ENCODE peak calls at places on chromosome 13, in ten cellular contexts. One of them, this sample, is unnamed. For H3K9me3 and H3K4me1, the result is how much of the 10 kb centered on the place peaks cover.

GRCh38 chr13:27953671-27954405 is 15.3 kb downstream of the CDX2 start:
- DNase-seq in aorta: peak
- DNase-seq in CD8-positive, alpha-beta T cell: peak
- DNase-seq in CD4-positive, CD25-positive, alpha-beta regulatory T cell: peak
- DNase-seq in cardiac muscle cell: peak
- DNase-seq in PC-3: peak
- DNase-seq in pancreas: peak
- DNase-seq in lower lobe of right lung: peak
- DNase-seq in SK-N-SH: peak
- DNase-seq in SJSA1: no peak
- DNase-seq in this sample: no peak

GRCh38 chr13:79470666-79471065 is 10.3 kb upstream of the NDFIP2 start:
- DNase-seq in aorta: no peak
- DNase-seq in CD8-positive, alpha-beta T cell: no peak
- DNase-seq in CD4-positive, CD25-positive, alpha-beta regulatory T cell: no peak
- DNase-seq in cardiac muscle cell: no peak
- DNase-seq in PC-3: no peak
- DNase-seq in pancreas: no peak
- DNase-seq in lower lobe of right lung: no peak
- DNase-seq in SK-N-SH: no peak
- DNase-seq in SJSA1: no peak
- DNase-seq in this sample: no peak

GRCh38 chr13:106151056-106151699 is 384.3 kb downstream of the EFNB2 start:
- DNase-seq in aorta: no peak
- DNase-seq in CD8-positive, alpha-beta T cell: no peak
- DNase-seq in CD4-positive, CD25-positive, alpha-beta regulatory T cell: no peak
- DNase-seq in cardiac muscle cell: no peak
- DNase-seq in PC-3: peak
- DNase-seq in pancreas: no peak
- DNase-seq in lower lobe of right lung: no peak
- DNase-seq in SK-N-SH: no peak
- DNase-seq in SJSA1: peak
- DNase-seq in this sample: no peak

GRCh38 chr13:38265135-38265497 is 84.5 kb upstream of the UFM1 start:
- DNase-seq in aorta: no peak
- DNase-seq in CD8-positive, alpha-beta T cell: no peak
- DNase-seq in CD4-positive, CD25-positive, alpha-beta regulatory T cell: no peak
- DNase-seq in cardiac muscle cell: no peak
- DNase-seq in PC-3: no peak
- DNase-seq in pancreas: peak
- DNase-seq in lower lobe of right lung: peak
- DNase-seq in SK-N-SH: no peak
- DNase-seq in SJSA1: no peak
- DNase-seq in this sample: no peak

GRCh38 chr13:30025351-30025750 is 174.9 kb upstream of the UBL3 start:
- DNase-seq in aorta: no peak
- DNase-seq in CD8-positive, alpha-beta T cell: no peak
- DNase-seq in CD4-positive, CD25-positive, alpha-beta regulatory T cell: no peak
- DNase-seq in cardiac muscle cell: no peak
- DNase-seq in PC-3: no peak
- DNase-seq in pancreas: no peak
- DNase-seq in lower lobe of right lung: no peak
- DNase-seq in SK-N-SH: no peak
- DNase-seq in SJSA1: no peak
- DNase-seq in this sample: no peak

GRCh38 chr13:79155883-79156282 is 250.2 kb downstream of the RBM26 start:
- DNase-seq in aorta: no peak
- DNase-seq in CD8-positive, alpha-beta T cell: no peak
- DNase-seq in CD4-positive, CD25-positive, alpha-beta regulatory T cell: no peak
- DNase-seq in cardiac muscle cell: no peak
- DNase-seq in PC-3: no peak
- DNase-seq in pancreas: no peak
- DNase-seq in lower lobe of right lung: no peak
- DNase-seq in SK-N-SH: no peak
- DNase-seq in SJSA1: no peak
- DNase-seq in this sample: no peak

GRCh38 chr13:93621966-93622365 is 395.4 kb downstream of the GPC6 start:
- DNase-seq in aorta: no peak
- DNase-seq in CD8-positive, alpha-beta T cell: no peak
- DNase-seq in CD4-positive, CD25-positive, alpha-beta regulatory T cell: no peak
- DNase-seq in cardiac muscle cell: no peak
- DNase-seq in PC-3: no peak
- DNase-seq in pancreas: no peak
- DNase-seq in lower lobe of right lung: no peak
- DNase-seq in SK-N-SH: no peak
- DNase-seq in SJSA1: no peak
- DNase-seq in this sample: no peak

GRCh38 chr13:109790951-109791605 is 4.7 kb upstream of the IRS2 start:
- DNase-seq in aorta: no peak
- DNase-seq in CD8-positive, alpha-beta T cell: no peak
- DNase-seq in CD4-positive, CD25-positive, alpha-beta regulatory T cell: peak
- DNase-seq in cardiac muscle cell: peak
- DNase-seq in PC-3: peak
- DNase-seq in pancreas: no peak
- DNase-seq in lower lobe of right lung: no peak
- DNase-seq in SK-N-SH: peak
- DNase-seq in SJSA1: peak
- DNase-seq in this sample: peak

GRCh38 chr13:59701261-59701660 is 462.5 kb downstream of the DIAPH3 start:
- DNase-seq in aorta: no peak
- DNase-seq in CD8-positive, alpha-beta T cell: no peak
- DNase-seq in CD4-positive, CD25-positive, alpha-beta regulatory T cell: no peak
- DNase-seq in cardiac muscle cell: no peak
- DNase-seq in PC-3: no peak
- DNase-seq in pancreas: no peak
- DNase-seq in lower lobe of right lung: no peak
- DNase-seq in SK-N-SH: no peak
- DNase-seq in SJSA1: no peak
- DNase-seq in this sample: no peak

GRCh38 chr13:41608779-41609178 is 151.4 kb downstream of the RGCC start:
- DNase-seq in aorta: no peak
- DNase-seq in CD8-positive, alpha-beta T cell: no peak
- DNase-seq in CD4-positive, CD25-positive, alpha-beta regulatory T cell: no peak
- DNase-seq in cardiac muscle cell: no peak
- DNase-seq in PC-3: no peak
- DNase-seq in pancreas: no peak
- DNase-seq in lower lobe of right lung: no peak
- DNase-seq in SK-N-SH: peak
- DNase-seq in SJSA1: no peak
- DNase-seq in this sample: no peak

GRCh38 chr13:30616927-30617314 is 799 bp upstream of the USPL1 start:
- DNase-seq in aorta: peak
- DNase-seq in CD8-positive, alpha-beta T cell: peak
- DNase-seq in CD4-positive, CD25-positive, alpha-beta regulatory T cell: peak
- DNase-seq in cardiac muscle cell: peak
- DNase-seq in PC-3: peak
- DNase-seq in pancreas: no peak
- DNase-seq in lower lobe of right lung: peak
- DNase-seq in SK-N-SH: peak
- DNase-seq in SJSA1: peak
- DNase-seq in this sample: peak

GRCh38 chr13:20525144-20525600 is 485 bp downstream of the CRYL1 start:
- DNase-seq in aorta: peak
- DNase-seq in CD8-positive, alpha-beta T cell: no peak
- DNase-seq in CD4-positive, CD25-positive, alpha-beta regulatory T cell: peak
- DNase-seq in cardiac muscle cell: peak
- DNase-seq in PC-3: peak
- DNase-seq in pancreas: peak
- DNase-seq in lower lobe of right lung: peak
- DNase-seq in SK-N-SH: no peak
- DNase-seq in SJSA1: no peak
- DNase-seq in this sample: peak

GRCh38 chr13:28751210-28751935 is 32.6 kb upstream of the SLC46A3 start:
- DNase-seq in aorta: no peak
- DNase-seq in CD8-positive, alpha-beta T cell: no peak
- DNase-seq in CD4-positive, CD25-positive, alpha-beta regulatory T cell: no peak
- DNase-seq in cardiac muscle cell: no peak
- DNase-seq in PC-3: no peak
- DNase-seq in pancreas: no peak
- DNase-seq in lower lobe of right lung: no peak
- DNase-seq in SK-N-SH: no peak
- DNase-seq in SJSA1: no peak
- DNase-seq in this sample: no peak

GRCh38 chr13:58712191-58712590 is 1080.6 kb downstream of the PCDH17 start:
- DNase-seq in aorta: no peak
- DNase-seq in CD8-positive, alpha-beta T cell: no peak
- DNase-seq in CD4-positive, CD25-positive, alpha-beta regulatory T cell: no peak
- DNase-seq in cardiac muscle cell: no peak
- DNase-seq in PC-3: no peak
- DNase-seq in pancreas: no peak
- DNase-seq in lower lobe of right lung: no peak
- DNase-seq in SK-N-SH: no peak
- DNase-seq in SJSA1: no peak
- DNase-seq in this sample: no peak

GRCh38 chr13:19071161-19071936 is 110.3 kb downstream of the TUBA3C start:
- DNase-seq in aorta: no peak
- DNase-seq in CD8-positive, alpha-beta T cell: no peak
- DNase-seq in CD4-positive, CD25-positive, alpha-beta regulatory T cell: no peak
- DNase-seq in cardiac muscle cell: no peak
- DNase-seq in PC-3: no peak
- DNase-seq in pancreas: no peak
- DNase-seq in lower lobe of right lung: no peak
- DNase-seq in SK-N-SH: no peak
- DNase-seq in SJSA1: no peak
- DNase-seq in this sample: no peak

GRCh38 chr13:19070398-19070735 is 111.3 kb downstream of the TUBA3C start:
- DNase-seq in aorta: no peak
- DNase-seq in CD8-positive, alpha-beta T cell: no peak
- DNase-seq in CD4-positive, CD25-positive, alpha-beta regulatory T cell: no peak
- DNase-seq in cardiac muscle cell: no peak
- DNase-seq in PC-3: no peak
- DNase-seq in pancreas: no peak
- DNase-seq in lower lobe of right lung: no peak
- DNase-seq in SK-N-SH: no peak
- DNase-seq in SJSA1: no peak
- DNase-seq in this sample: no peak

GRCh38 chr13:19072543-19072942 is 109.1 kb downstream of the TUBA3C start:
- DNase-seq in aorta: no peak
- DNase-seq in CD8-positive, alpha-beta T cell: no peak
- DNase-seq in CD4-positive, CD25-positive, alpha-beta regulatory T cell: no peak
- DNase-seq in cardiac muscle cell: no peak
- DNase-seq in PC-3: no peak
- DNase-seq in pancreas: no peak
- DNase-seq in lower lobe of right lung: peak
- DNase-seq in SK-N-SH: no peak
- DNase-seq in SJSA1: no peak
- DNase-seq in this sample: no peak

GRCh38 chr13:19067767-19068166 is 113.9 kb downstream of the TUBA3C start:
- DNase-seq in aorta: no peak
- DNase-seq in CD8-positive, alpha-beta T cell: no peak
- DNase-seq in CD4-positive, CD25-positive, alpha-beta regulatory T cell: no peak
- DNase-seq in cardiac muscle cell: no peak
- DNase-seq in PC-3: no peak
- DNase-seq in pancreas: no peak
- DNase-seq in lower lobe of right lung: no peak
- DNase-seq in SK-N-SH: no peak
- DNase-seq in SJSA1: no peak
- DNase-seq in this sample: no peak

GRCh38 chr13:19069684-19070397 is 111.8 kb downstream of the TUBA3C start:
- DNase-seq in aorta: no peak
- DNase-seq in CD8-positive, alpha-beta T cell: no peak
- DNase-seq in CD4-positive, CD25-positive, alpha-beta regulatory T cell: no peak
- DNase-seq in cardiac muscle cell: no peak
- DNase-seq in PC-3: no peak
- DNase-seq in pancreas: no peak
- DNase-seq in lower lobe of right lung: no peak
- DNase-seq in SK-N-SH: no peak
- DNase-seq in SJSA1: no peak
- DNase-seq in this sample: no peak
- H3K9me3 ChIP-seq in aorta: under half
- H3K9me3 ChIP-seq in CD8-positive, alpha-beta T cell: under half
- H3K9me3 ChIP-seq in CD4-positive, CD25-positive, alpha-beta regulatory T cell: under half
- H3K9me3 ChIP-seq in cardiac muscle cell: under half
- H3K9me3 ChIP-seq in PC-3: under half
- H3K9me3 ChIP-seq in pancreas: under half
- H3K9me3 ChIP-seq in lower lobe of right lung: under half
- H3K9me3 ChIP-seq in SK-N-SH: under half
- H3K9me3 ChIP-seq in SJSA1: under half
- H3K9me3 ChIP-seq in this sample: under half

DNA sequence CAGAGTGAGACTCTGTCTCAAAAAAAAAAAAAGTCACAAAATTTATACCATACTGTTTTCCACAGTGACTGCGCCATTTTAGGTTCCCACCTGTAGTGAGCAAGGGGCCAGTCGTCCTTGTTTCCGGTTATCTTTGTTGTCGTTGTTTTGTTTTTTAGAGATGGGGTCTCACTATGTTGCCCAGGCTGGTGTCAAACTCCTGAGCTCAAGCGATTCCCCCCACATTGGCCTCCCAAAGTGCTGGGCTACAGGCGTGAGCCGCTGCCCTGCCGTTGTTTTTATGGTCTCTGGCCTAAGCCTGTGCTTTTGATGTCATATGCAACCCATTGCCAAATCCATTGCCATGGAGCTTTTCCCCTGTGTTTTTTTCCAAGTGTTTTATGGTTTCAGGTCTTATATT is 3.3 kb downstream of the UPF3A start:
- DNase-seq in aorta: no peak
- DNase-seq in CD8-positive, alpha-beta T cell: no peak
- DNase-seq in CD4-positive, CD25-positive, alpha-beta regulatory T cell: no peak
- DNase-seq in cardiac muscle cell: no peak
- DNase-seq in PC-3: no peak
- DNase-seq in pancreas: no peak
- DNase-seq in lower lobe of right lung: no peak
- DNase-seq in SK-N-SH: no peak
- DNase-seq in SJSA1: no peak
- DNase-seq in this sample: no peak
- H3K27ac ChIP-seq in aorta: no peak
- H3K27ac ChIP-seq in CD8-positive, alpha-beta T cell: no peak
- H3K27ac ChIP-seq in CD4-positive, CD25-positive, alpha-beta regulatory T cell: no peak
- H3K27ac ChIP-seq in cardiac muscle cell: no peak
- H3K27ac ChIP-seq in PC-3: no peak
- H3K27ac ChIP-seq in pancreas: no peak
- H3K27ac ChIP-seq in lower lobe of right lung: no peak
- H3K27ac ChIP-seq in SK-N-SH: no peak
- H3K27ac ChIP-seq in SJSA1: no peak
- H3K27ac ChIP-seq in this sample: no peak

GRCh38 chr13:46607768-46608553 is 55.0 kb downstream of the LRCH1 start:
- DNase-seq in aorta: no peak
- DNase-seq in CD8-positive, alpha-beta T cell: no peak
- DNase-seq in CD4-positive, CD25-positive, alpha-beta regulatory T cell: no peak
- DNase-seq in cardiac muscle cell: no peak
- DNase-seq in PC-3: peak
- DNase-seq in pancreas: no peak
- DNase-seq in lower lobe of right lung: no peak
- DNase-seq in SK-N-SH: no peak
- DNase-seq in SJSA1: no peak
- DNase-seq in this sample: no peak
- H3K4me1 ChIP-seq in aorta: under half
- H3K4me1 ChIP-seq in CD8-positive, alpha-beta T cell: under half
- H3K4me1 ChIP-seq in CD4-positive, CD25-positive, alpha-beta regulatory T cell: under half
- H3K4me1 ChIP-seq in cardiac muscle cell: under half
- H3K4me1 ChIP-seq in PC-3: under half
- H3K4me1 ChIP-seq in pancreas: under half
- H3K4me1 ChIP-seq in lower lobe of right lung: half or more
- H3K4me1 ChIP-seq in SK-N-SH: under half
- H3K4me1 ChIP-seq in SJSA1: under half
- H3K4me1 ChIP-seq in this sample: under half

GRCh38 chr13:94705081-94705751 is 7.1 kb downstream of the SOX21 start:
- DNase-seq in aorta: no peak
- DNase-seq in CD8-positive, alpha-beta T cell: no peak
- DNase-seq in CD4-positive, CD25-positive, alpha-beta regulatory T cell: no peak
- DNase-seq in cardiac muscle cell: no peak
- DNase-seq in PC-3: no peak
- DNase-seq in pancreas: no peak
- DNase-seq in lower lobe of right lung: no peak
- DNase-seq in SK-N-SH: peak
- DNase-seq in SJSA1: no peak
- DNase-seq in this sample: no peak
- H3K9me3 ChIP-seq in aorta: under half
- H3K9me3 ChIP-seq in CD8-positive, alpha-beta T cell: under half
- H3K9me3 ChIP-seq in CD4-positive, CD25-positive, alpha-beta regulatory T cell: under half
- H3K9me3 ChIP-seq in cardiac muscle cell: under half
- H3K9me3 ChIP-seq in PC-3: under half
- H3K9me3 ChIP-seq in pancreas: under half
- H3K9me3 ChIP-seq in lower lobe of right lung: under half
- H3K9me3 ChIP-seq in SK-N-SH: under half
- H3K9me3 ChIP-seq in SJSA1: under half
- H3K9me3 ChIP-seq in this sample: under half

This sample was measured in CD4-positive, alpha-beta memory T cell.